ENCODE peak calls at places on chromosomes 7 and 10, in six cellular contexts. One of them, this sample, is unnamed.

GRCh38 chr10:114174462-114175190 is 623 bp upstream of the CCDC186 start:
- DNase-seq in left ventricle myocardium inferior: peak; percentile 47
- DNase-seq in sigmoid colon: peak; percentile 78
- DNase-seq in heart right ventricle: peak; percentile 39
- DNase-seq in PC-9: peak; percentile 82
- DNase-seq in colonic mucosa: no peak
- DNase-seq in this sample: no peak

GRCh38 chr10:11145498-11145855 is 127.8 kb downstream of the CELF2 start:
- DNase-seq in left ventricle myocardium inferior: peak; percentile 29
- DNase-seq in sigmoid colon: no peak
- DNase-seq in heart right ventricle: peak; percentile 47
- DNase-seq in PC-9: no peak
- DNase-seq in colonic mucosa: peak; percentile 64
- DNase-seq in this sample: no peak

GRCh38 chr10:16950686-16951681 is 133.8 kb upstream of the RSU1 start:
- DNase-seq in left ventricle myocardium inferior: no peak
- DNase-seq in sigmoid colon: no peak
- DNase-seq in heart right ventricle: no peak
- DNase-seq in PC-9: no peak
- DNase-seq in colonic mucosa: no peak
- DNase-seq in this sample: peak; percentile 44

GRCh38 chr7:5238500-5238899 is 44.2 kb upstream of the SLC29A4 start:
- DNase-seq in left ventricle myocardium inferior: no peak
- DNase-seq in sigmoid colon: no peak
- DNase-seq in heart right ventricle: no peak
- DNase-seq in PC-9: no peak
- DNase-seq in colonic mucosa: no peak
- DNase-seq in this sample: no peak

GRCh38 chr7:92691578-92691977 is 101.4 kb upstream of the FAM133B start:
- DNase-seq in left ventricle myocardium inferior: no peak
- DNase-seq in sigmoid colon: no peak
- DNase-seq in heart right ventricle: no peak
- DNase-seq in PC-9: peak; percentile 66
- DNase-seq in colonic mucosa: peak; percentile 42
- DNase-seq in this sample: no peak

GRCh38 chr7:50339990-50340500 is 35.5 kb downstream of the IKZF1 start:
- DNase-seq in left ventricle myocardium inferior: no peak
- DNase-seq in sigmoid colon: no peak
- DNase-seq in heart right ventricle: no peak
- DNase-seq in PC-9: no peak
- DNase-seq in colonic mucosa: no peak
- DNase-seq in this sample: no peak

GRCh38 chr7:26052721-26053120 is 99.3 kb upstream of the NFE2L3 start:
- DNase-seq in left ventricle myocardium inferior: no peak
- DNase-seq in sigmoid colon: no peak
- DNase-seq in heart right ventricle: no peak
- DNase-seq in PC-9: peak; percentile 86
- DNase-seq in colonic mucosa: no peak
- DNase-seq in this sample: no peak

GRCh38 chr10:129078746-129079480 is 388.1 kb upstream of the MGMT start:
- DNase-seq in left ventricle myocardium inferior: no peak
- DNase-seq in sigmoid colon: no peak
- DNase-seq in heart right ventricle: no peak
- DNase-seq in PC-9: no peak
- DNase-seq in colonic mucosa: peak; percentile 3
- DNase-seq in this sample: no peak

GRCh38 chr10:8069627-8070026 is 15.1 kb downstream of the GATA3 start:
- DNase-seq in left ventricle myocardium inferior: no peak
- DNase-seq in sigmoid colon: peak; percentile 21
- DNase-seq in heart right ventricle: no peak
- DNase-seq in PC-9: no peak
- DNase-seq in colonic mucosa: no peak
- DNase-seq in this sample: peak; percentile 66

GRCh38 chr10:83274088-83274487 is 865.2 kb upstream of the GHITM start:
- DNase-seq in left ventricle myocardium inferior: no peak
- DNase-seq in sigmoid colon: no peak
- DNase-seq in heart right ventricle: no peak
- DNase-seq in PC-9: no peak
- DNase-seq in colonic mucosa: no peak
- DNase-seq in this sample: no peak

GRCh38 chr7:42931447-42931833 is 534 bp downstream of the PSMA2 start:
- DNase-seq in left ventricle myocardium inferior: no peak
- DNase-seq in sigmoid colon: no peak
- DNase-seq in heart right ventricle: no peak
- DNase-seq in PC-9: no peak
- DNase-seq in colonic mucosa: no peak
- DNase-seq in this sample: no peak

GRCh38 chr7:90749262-90749661 is 153.1 kb downstream of the CDK14 start:
- DNase-seq in left ventricle myocardium inferior: no peak
- DNase-seq in sigmoid colon: no peak
- DNase-seq in heart right ventricle: no peak
- DNase-seq in PC-9: no peak
- DNase-seq in colonic mucosa: no peak
- DNase-seq in this sample: no peak

GRCh38 chr7:124635416-124635815 is 130.2 kb downstream of the GPR37 start:
- DNase-seq in left ventricle myocardium inferior: no peak
- DNase-seq in sigmoid colon: no peak
- DNase-seq in heart right ventricle: no peak
- DNase-seq in PC-9: no peak
- DNase-seq in colonic mucosa: no peak
- DNase-seq in this sample: no peak

GRCh38 chr7:94174375-94174774 is 170.2 kb upstream of the BET1 start:
- DNase-seq in left ventricle myocardium inferior: no peak
- DNase-seq in sigmoid colon: no peak
- DNase-seq in heart right ventricle: no peak
- DNase-seq in PC-9: no peak
- DNase-seq in colonic mucosa: no peak
- DNase-seq in this sample: no peak

GRCh38 chr10:31034041-31034918 is 2.6 kb upstream of the ZNF438 start:
- DNase-seq in left ventricle myocardium inferior: no peak
- DNase-seq in sigmoid colon: no peak
- DNase-seq in heart right ventricle: no peak
- DNase-seq in PC-9: peak; percentile 76
- DNase-seq in colonic mucosa: no peak
- DNase-seq in this sample: peak; percentile 52

GRCh38 chr10:23742368-23742767 is 303.5 kb downstream of the OTUD1 start:
- DNase-seq in left ventricle myocardium inferior: no peak
- DNase-seq in sigmoid colon: no peak
- DNase-seq in heart right ventricle: no peak
- DNase-seq in PC-9: no peak
- DNase-seq in colonic mucosa: no peak
- DNase-seq in this sample: no peak

GRCh38 chr10:115095758-115096157 is 2.6 kb downstream of the ATRNL1 start:
- DNase-seq in left ventricle myocardium inferior: no peak
- DNase-seq in sigmoid colon: no peak
- DNase-seq in heart right ventricle: no peak
- DNase-seq in PC-9: no peak
- DNase-seq in colonic mucosa: no peak
- DNase-seq in this sample: no peak

GRCh38 chr10:99484626-99485581 is 47.8 kb upstream of the NKX2-3 start:
- DNase-seq in left ventricle myocardium inferior: no peak
- DNase-seq in sigmoid colon: no peak
- DNase-seq in heart right ventricle: no peak
- DNase-seq in PC-9: no peak
- DNase-seq in colonic mucosa: no peak
- DNase-seq in this sample: no peak

GRCh38 chr10:27285093-27285492 is 44.5 kb upstream of the ACBD5 start:
- DNase-seq in left ventricle myocardium inferior: no peak
- DNase-seq in sigmoid colon: no peak
- DNase-seq in heart right ventricle: peak; percentile 26
- DNase-seq in PC-9: no peak
- DNase-seq in colonic mucosa: no peak
- DNase-seq in this sample: no peak

DNA sequence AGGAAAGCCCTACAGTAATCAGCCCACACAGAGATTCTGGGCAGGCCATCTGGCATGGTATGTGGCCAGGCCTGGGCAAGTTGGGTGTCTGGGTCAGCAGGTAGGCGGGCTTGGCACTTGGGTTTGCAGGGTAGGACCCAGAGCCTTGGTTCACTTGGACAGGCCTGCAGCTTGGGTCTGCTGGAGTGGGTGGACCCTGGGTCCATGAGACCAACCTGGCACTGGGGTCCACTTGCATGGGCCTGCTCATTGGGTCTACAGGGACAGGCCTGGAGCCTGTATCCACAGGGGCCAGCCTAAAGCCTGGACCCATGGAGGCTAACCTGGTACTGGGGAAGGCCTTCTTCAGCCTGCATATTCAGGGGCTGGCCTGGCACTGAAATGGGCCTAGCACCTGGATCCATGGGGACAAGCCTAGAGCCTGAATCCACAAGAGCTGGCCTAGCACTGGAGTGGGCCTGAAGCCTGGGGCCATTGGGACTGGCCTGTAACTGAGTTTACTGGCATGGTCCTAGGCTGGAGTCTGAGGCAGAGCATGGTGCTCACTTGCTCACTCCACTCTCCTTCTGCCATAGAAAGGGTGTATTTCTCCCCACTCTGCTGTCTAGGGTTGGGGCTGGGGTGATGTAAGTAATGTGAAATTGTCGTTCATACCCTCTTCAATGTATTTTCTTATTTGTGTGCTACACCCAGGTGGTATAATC is 315.0 kb downstream of the AHR start:
- DNase-seq in left ventricle myocardium inferior: no peak
- DNase-seq in sigmoid colon: no peak
- DNase-seq in heart right ventricle: no peak
- DNase-seq in PC-9: no peak
- DNase-seq in colonic mucosa: no peak
- DNase-seq in this sample: no peak
- H3K9me3 ChIP-seq in left ventricle myocardium inferior: peaks cover 8% of the 10 kb centered on the region
- H3K9me3 ChIP-seq in sigmoid colon: no peaks in the 10 kb centered on the region
- H3K9me3 ChIP-seq in heart right ventricle: peaks cover 4% of the 10 kb centered on the region
- H3K9me3 ChIP-seq in PC-9: peaks cover 4% of the 10 kb centered on the region
- H3K9me3 ChIP-seq in colonic mucosa: no peaks in the 10 kb centered on the region
- H3K9me3 ChIP-seq in this sample: no peaks in the 10 kb centered on the region

GRCh38 chr10:72274213-72274729 is 547 bp downstream of the DDIT4 start:
- DNase-seq in left ventricle myocardium inferior: no peak
- DNase-seq in sigmoid colon: no peak
- DNase-seq in heart right ventricle: no peak
- DNase-seq in PC-9: no peak
- DNase-seq in colonic mucosa: no peak
- DNase-seq in this sample: no peak
- H3K4me1 ChIP-seq in left ventricle myocardium inferior: peaks cover 64% of the 10 kb centered on the region
- H3K4me1 ChIP-seq in sigmoid colon: no peaks in the 10 kb centered on the region
- H3K4me1 ChIP-seq in heart right ventricle: peaks cover 52% of the 10 kb centered on the region
- H3K4me1 ChIP-seq in PC-9: peaks cover 50% of the 10 kb centered on the region
- H3K4me1 ChIP-seq in colonic mucosa: peaks cover 28% of the 10 kb centered on the region
- H3K4me1 ChIP-seq in this sample: peaks cover 25% of the 10 kb centered on the region

DNA sequence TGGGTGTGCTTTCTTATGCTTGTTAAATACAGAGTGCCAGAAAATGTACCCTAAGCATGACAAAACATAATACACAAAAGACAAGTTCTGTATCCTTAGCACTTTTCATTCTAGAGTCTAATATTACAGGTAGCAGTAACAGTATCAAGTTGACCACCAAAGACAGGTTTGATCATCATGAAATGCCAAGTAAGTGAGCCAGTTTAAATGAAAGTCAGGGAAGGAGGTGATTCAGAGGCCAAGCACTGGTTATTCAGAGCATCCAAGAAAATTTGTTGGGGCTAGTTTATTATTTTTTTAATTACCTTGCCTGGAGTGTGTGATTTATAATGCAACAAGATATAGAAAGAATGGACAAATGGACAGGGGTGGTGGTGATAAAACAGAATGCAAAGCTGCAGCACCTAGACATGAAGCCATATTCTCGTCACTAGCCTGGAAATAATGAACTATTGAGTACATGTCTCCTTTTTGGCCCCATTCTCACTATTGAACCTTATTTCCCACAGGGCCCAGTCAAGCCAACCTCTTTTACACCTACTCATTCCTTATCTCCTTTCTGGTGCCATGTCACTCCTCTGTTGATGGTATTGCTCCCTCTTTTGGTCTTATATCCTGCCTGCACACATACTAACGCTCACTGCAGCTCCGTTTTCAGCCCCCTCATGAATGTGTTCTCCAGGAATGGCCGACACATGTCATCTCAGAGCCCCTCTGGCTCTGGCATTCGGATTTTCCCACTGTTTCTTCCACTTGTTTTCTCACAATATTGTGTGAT is 78.6 kb upstream of the GLCCI1 start:
- DNase-seq in left ventricle myocardium inferior: no peak
- DNase-seq in sigmoid colon: no peak
- DNase-seq in heart right ventricle: no peak
- DNase-seq in PC-9: no peak
- DNase-seq in colonic mucosa: no peak
- DNase-seq in this sample: no peak
- H3K9me3 ChIP-seq in left ventricle myocardium inferior: no peaks in the 10 kb centered on the region
- H3K9me3 ChIP-seq in sigmoid colon: no peaks in the 10 kb centered on the region
- H3K9me3 ChIP-seq in heart right ventricle: no peaks in the 10 kb centered on the region
- H3K9me3 ChIP-seq in PC-9: no peaks in the 10 kb centered on the region
- H3K9me3 ChIP-seq in colonic mucosa: no peaks in the 10 kb centered on the region
- H3K9me3 ChIP-seq in this sample: no peaks in the 10 kb centered on the region

GRCh38 chr10:72173635-72174296 is 42.0 kb upstream of the ANAPC16 start:
- DNase-seq in left ventricle myocardium inferior: no peak
- DNase-seq in sigmoid colon: no peak
- DNase-seq in heart right ventricle: no peak
- DNase-seq in PC-9: peak; percentile 48
- DNase-seq in colonic mucosa: no peak
- DNase-seq in this sample: peak; percentile 95

GRCh38 chr10:72171175-72171630 is 44.6 kb upstream of the ANAPC16 start:
- DNase-seq in left ventricle myocardium inferior: no peak
- DNase-seq in sigmoid colon: no peak
- DNase-seq in heart right ventricle: no peak
- DNase-seq in PC-9: peak; percentile 100
- DNase-seq in colonic mucosa: peak; percentile 65
- DNase-seq in this sample: peak; percentile 90

GRCh38 chr10:72170263-72170662 is 45.5 kb upstream of the ANAPC16 start:
- DNase-seq in left ventricle myocardium inferior: no peak
- DNase-seq in sigmoid colon: no peak
- DNase-seq in heart right ventricle: no peak
- DNase-seq in PC-9: peak; percentile 50
- DNase-seq in colonic mucosa: peak; percentile 85
- DNase-seq in this sample: peak; percentile 25

GRCh38 chr10:72173267-72173634 is 42.6 kb upstream of the ANAPC16 start:
- DNase-seq in left ventricle myocardium inferior: no peak
- DNase-seq in sigmoid colon: no peak
- DNase-seq in heart right ventricle: no peak
- DNase-seq in PC-9: no peak
- DNase-seq in colonic mucosa: no peak
- DNase-seq in this sample: no peak

DNA sequence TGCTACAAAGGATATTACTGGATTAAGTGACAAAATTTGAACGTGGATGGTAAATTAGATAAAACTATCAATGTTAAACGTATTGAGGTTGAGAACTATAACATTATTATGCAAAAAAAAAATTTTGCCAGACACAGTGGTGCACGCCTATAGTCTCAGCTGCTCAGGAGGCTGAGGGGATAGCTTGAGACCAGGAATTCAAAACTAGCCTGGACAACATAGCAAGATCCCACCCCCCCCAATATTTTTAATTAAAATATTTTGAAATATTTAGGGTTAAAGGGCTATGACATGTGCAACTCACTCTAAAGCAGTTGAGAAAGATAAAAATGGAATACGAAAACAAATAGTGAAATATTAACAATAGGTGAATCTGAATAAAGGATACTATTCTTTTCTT is 45.1 kb upstream of the ANAPC16 start:
- DNase-seq in left ventricle myocardium inferior: no peak
- DNase-seq in sigmoid colon: no peak
- DNase-seq in heart right ventricle: no peak
- DNase-seq in PC-9: no peak
- DNase-seq in colonic mucosa: no peak
- DNase-seq in this sample: no peak
- H3K4me1 ChIP-seq in left ventricle myocardium inferior: peaks cover 50% of the 10 kb centered on the region
- H3K4me1 ChIP-seq in sigmoid colon: no peaks in the 10 kb centered on the region
- H3K4me1 ChIP-seq in heart right ventricle: peaks cover 28% of the 10 kb centered on the region
- H3K4me1 ChIP-seq in PC-9: peaks cover 53% of the 10 kb centered on the region
- H3K4me1 ChIP-seq in colonic mucosa: no peaks in the 10 kb centered on the region
- H3K4me1 ChIP-seq in this sample: peaks cover 67% of the 10 kb centered on the region